ENCODE peak calls at places on chromosome 14, in five cellular contexts. T, E, H, I and W are unnamed samples.
A peak's percentile ranks its signal among the peaks of the same experiment; 100 is the strongest.

GRCh38 chr14:72745991-72746980 is 147.6 kb downstream of the DPF3 start:
- DNase-seq in I (peak; percentile 79), E (peak; percentile 49), T (peak; percentile 41), H (peak; percentile 76), W (no peak)

GRCh38 chr14:34874386-34875030 is 652 bp downstream of the BAZ1A start:
- DNase-seq in H (peak; percentile 46), T (peak; percentile 65), I (peak; percentile 70), E (peak; percentile 73), W (peak; percentile 65)

GRCh38 chr14:51448831-51449665 is 202.7 kb upstream of the FRMD6 start:
- DNase-seq in E (peak; percentile 69), T (peak; percentile 31), H (peak; percentile 95), I (peak; percentile 52), W (peak; percentile 36)

GRCh38 chr14:86884498-86884897 is 1108.5 kb downstream of the GALC start:
- DNase-seq in E (no peak), T (no peak), H (no peak), I (no peak), W (no peak)

GRCh38 chr14:104096751-104097700 is 11.5 kb downstream of the ASPG start:
- DNase-seq in I (no peak), H (no peak), T (no peak), E (no peak), W (no peak)

GRCh38 chr14:90605430-90605829 is 208.6 kb downstream of the CALM1 start:
- DNase-seq in T (no peak), E (no peak), I (no peak), H (no peak), W (no peak)

GRCh38 chr14:69464829-69465228 is 19.7 kb upstream of the PLEKHD1 start:
- DNase-seq in H (peak; percentile 15), T (peak; percentile 81), E (no peak), I (peak; percentile 71), W (peak; percentile 84)

GRCh38 chr14:104976198-104977007 is 1.8 kb downstream of the AHNAK2 start:
- DNase-seq in I (peak; percentile 82), T (peak; percentile 85), H (peak; percentile 72), E (peak; percentile 94), W (peak; percentile 90)

GRCh38 chr14:105499256-105500035 is 8.4 kb downstream of the TEDC1 start:
- DNase-seq in I (no peak), E (no peak), H (no peak), T (no peak), W (peak; percentile 98)

GRCh38 chr14:23055621-23056256 is 1.6 kb downstream of the CDH24 start:
- DNase-seq in I (no peak), H (no peak), T (peak; percentile 59), E (peak; percentile 63), W (peak; percentile 31)
- H3K4me3 ChIP-seq in I (no peak overlapping the region), H (no peak overlapping the region), T (no peak overlapping the region), E (no peak overlapping the region), W (no peak overlapping the region)

GRCh38 chr14:100549834-100550625 is 37.2 kb downstream of the BEGAIN start:
- DNase-seq in E (no peak), T (no peak), I (no peak), H (no peak), W (no peak)
- H3K4me3 ChIP-seq in E (no peak overlapping the region), T (no peak overlapping the region), I (no peak overlapping the region), H (no peak overlapping the region), W (no peak overlapping the region)

DNA sequence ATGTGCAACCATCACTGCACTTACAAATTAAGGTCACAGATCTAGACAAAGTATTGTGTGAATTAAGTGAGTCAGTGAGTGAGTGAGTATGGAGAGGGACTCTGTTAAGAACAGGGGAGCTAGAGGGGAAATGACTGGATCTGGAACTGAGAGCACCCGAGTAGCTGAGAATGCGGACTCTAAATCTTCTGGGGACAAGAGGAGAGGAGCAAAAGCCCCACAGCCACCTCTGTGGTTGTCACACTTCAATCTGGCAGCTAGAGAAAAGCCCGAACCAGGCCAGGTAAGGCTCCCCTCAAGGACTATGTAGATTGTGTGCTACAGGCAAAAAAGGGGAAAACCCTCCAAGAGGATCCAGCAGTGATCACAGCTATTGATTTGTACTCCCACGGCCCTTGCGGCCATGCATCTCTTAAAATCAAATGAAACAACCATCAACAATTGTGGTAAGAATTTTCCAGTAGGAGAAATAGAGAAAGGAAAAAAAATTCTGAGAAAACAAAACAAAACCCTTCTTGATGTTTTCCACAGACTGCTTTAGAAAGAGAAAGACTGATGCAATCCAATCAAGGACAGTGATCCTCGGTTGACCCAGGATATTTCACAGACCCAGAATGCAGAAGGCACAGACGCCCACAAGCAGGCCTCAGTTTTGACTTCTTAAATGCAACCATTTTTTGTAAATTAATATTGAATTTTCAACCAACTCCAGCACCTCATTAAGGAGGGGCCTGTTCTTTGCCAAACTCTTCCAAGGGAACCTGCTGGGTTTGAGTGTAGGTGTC is 109.6 kb downstream of the SLC38A6 start:
- DNase-seq in I (peak; percentile 70), T (peak; percentile 49), E (no peak), H (no peak), W (no peak)
- H3K4me3 ChIP-seq in I (no peak overlapping the region), T (no peak overlapping the region), E (no peak overlapping the region), H (no peak overlapping the region), W (no peak overlapping the region)

DNA sequence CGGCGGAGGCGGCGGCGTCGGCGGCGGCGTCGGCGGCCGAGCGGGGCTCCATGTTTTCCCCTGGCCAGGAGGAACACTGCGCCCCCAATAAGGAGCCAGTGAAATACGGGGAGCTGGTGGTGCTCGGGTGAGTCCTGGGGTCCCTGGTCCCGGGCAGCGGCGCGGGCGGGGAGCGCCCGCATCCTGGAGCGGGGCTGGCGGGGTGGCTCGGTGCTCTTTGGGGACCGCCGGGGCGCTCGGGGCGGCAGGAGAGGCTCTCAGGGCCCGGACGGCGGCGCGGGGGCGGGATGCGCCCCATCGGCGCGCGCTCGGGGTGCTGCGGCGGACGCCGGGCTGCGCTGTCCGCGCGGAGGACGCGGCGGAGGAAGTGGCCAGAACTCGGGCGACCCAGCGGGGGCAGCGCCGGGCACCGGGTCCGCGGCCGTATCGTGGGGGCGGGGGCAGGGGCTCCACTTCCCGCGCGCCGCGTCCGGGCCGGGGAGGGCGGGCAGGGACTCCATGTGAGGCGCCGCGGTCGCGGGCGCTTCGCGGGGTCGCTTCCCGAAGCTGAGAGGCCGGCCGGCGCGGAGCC is 485 bp downstream of the PELI2 start:
- DNase-seq in I (no peak), T (no peak), E (no peak), H (no peak), W (peak; percentile 9)
- H3K4me3 ChIP-seq in I (peak overlapping the region; percentile 76), T (peak overlapping the region; percentile 74), E (peak overlapping the region; percentile 96), H (peak overlapping the region; percentile 64), W (peak overlapping the region; percentile 86)

GRCh38 chr14:60251877-60252276 is 2.9 kb downstream of the PPM1A start:
- DNase-seq in H (no peak), T (no peak), E (no peak), I (no peak), W (no peak)
- H3K4me3 ChIP-seq in H (peak overlapping the region; percentile 91), T (no peak overlapping the region), E (peak overlapping the region; percentile 89), I (no peak overlapping the region), W (no peak overlapping the region)